ENCODE peak calls at places on chromosomes 7 and 10, in four cellular contexts. T is prostate gland, W is endothelial cell of umbilical vein, M is spleen. H is an unnamed sample.

GRCh38 chr7:93165447-93165846 is 17.3 kb upstream of the SAMD9L start:
- DNase-seq in T (no peak), W (no peak), M (no peak), H (no peak)

GRCh38 chr7:76003351-76003750 is 9.0 kb upstream of the TMEM120A start:
- DNase-seq in T (no peak), W (no peak), M (no peak), H (no peak)

GRCh38 chr10:9579110-9579705 is 1438.5 kb upstream of the CELF2 start:
- DNase-seq in T (no peak), W (no peak), M (no peak), H (no peak)

GRCh38 chr7:79531116-79531515 is 77.6 kb upstream of the MAGI2 start:
- DNase-seq in T (no peak), W (no peak), M (no peak), H (no peak)

GRCh38 chr7:120334475-120334874 is 61.5 kb downstream of the KCND2 start:
- DNase-seq in T (no peak), W (no peak), M (no peak), H (no peak)

GRCh38 chr7:143408686-143409551 is at the start of gene EPHA1:
- DNase-seq in T (peak), W (no peak), M (no peak), H (no peak)

GRCh38 chr10:44913312-44914079 is 2.4 kb downstream of the TMEM72 start:
- DNase-seq in T (no peak), W (no peak), M (no peak), H (no peak)

GRCh38 chr7:41628926-41629325 is 74.0 kb downstream of the INHBA start:
- DNase-seq in T (no peak), W (no peak), M (no peak), H (no peak)

GRCh38 chr7:69213882-69214281 is 384.4 kb upstream of the AUTS2 start:
- DNase-seq in T (no peak), W (no peak), M (no peak), H (no peak)

GRCh38 chr7:45181991-45182855 is 24.6 kb downstream of the RAMP3 start:
- DNase-seq in T (no peak), W (no peak), M (peak), H (no peak)

GRCh38 chr10:32253300-32253699 is 93.7 kb downstream of the EPC1 start:
- DNase-seq in T (no peak), W (no peak), M (no peak), H (no peak)

GRCh38 chr10:101380353-101381017 is 26.5 kb downstream of the BTRC start:
- DNase-seq in T (no peak), W (no peak), M (no peak), H (no peak)

GRCh38 chr10:42637142-42637541 is 1.2 kb downstream of the ZNF33B start:
- DNase-seq in T (no peak), W (no peak), M (no peak), H (no peak)

GRCh38 chr7:31126976-31127375 is 74.9 kb downstream of the ADCYAP1R1 start:
- DNase-seq in T (no peak), W (peak), M (no peak), H (no peak)
- TF ChIP-seq CTCF in T (no peak), W (peak), M (no peak), H (no peak)

GRCh38 chr10:114356786-114357588 is 47.3 kb downstream of the AFAP1L2 start:
- DNase-seq in T (no peak), W (peak), M (no peak), H (no peak)
- TF ChIP-seq POLR2AphosphoS5 in T (peak), W (no peak), M (no peak), H (no peak)

DNA sequence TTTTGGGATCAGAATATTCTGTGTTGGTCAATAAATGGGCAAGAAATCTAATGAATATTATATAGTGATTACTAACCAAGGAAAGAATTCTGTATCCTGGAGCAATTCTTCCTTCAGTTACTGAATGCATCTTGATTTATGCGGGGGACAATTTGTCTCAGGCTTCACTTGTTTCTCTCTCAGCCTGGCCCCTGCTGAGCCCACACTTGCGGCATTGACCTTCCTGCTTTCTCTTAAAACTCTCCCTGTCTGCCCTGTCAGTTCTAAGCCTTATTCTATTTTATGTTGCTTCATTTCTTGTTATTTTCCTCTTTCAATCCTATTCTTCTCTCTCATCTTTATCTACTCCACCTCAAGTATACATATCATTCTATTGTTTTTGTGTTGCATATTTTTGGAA is 122.1 kb upstream of the TPK1 start:
- DNase-seq in T (no peak), W (no peak), M (no peak), H (no peak)
- H3K27ac ChIP-seq in T (no peak), W (no peak), M (no peak), H (no peak)

GRCh38 chr10:118107040-118107439 is 60.3 kb upstream of the RAB11FIP2 start:
- DNase-seq in T (no peak), W (no peak), M (no peak), H (no peak)
- TF ChIP-seq CTCF in T (no peak), W (no peak), M (no peak), H (no peak)

GRCh38 chr7:88219781-88220747 is at the start of gene SRI:
- DNase-seq in T (peak), W (peak), M (peak), H (no peak)
- TF ChIP-seq POLR2AphosphoS5 in T (peak), W (peak), M (peak), H (peak)

GRCh38 chr10:71718165-71718678 is 1.4 kb downstream of the C10orf105 start:
- DNase-seq in T (no peak), W (no peak), M (peak), H (no peak)
- H3K27ac ChIP-seq in T (no peak), W (no peak), M (peak), H (peak)

GRCh38 chr7:37096341-37096740 is 352.3 kb downstream of the ELMO1 start:
- DNase-seq in T (peak), W (no peak), M (no peak), H (no peak)

GRCh38 chr7:37100735-37101331 is 347.8 kb downstream of the ELMO1 start:
- DNase-seq in T (no peak), W (peak), M (no peak), H (no peak)

GRCh38 chr7:37095122-37095521 is 353.5 kb downstream of the ELMO1 start:
- DNase-seq in T (no peak), W (no peak), M (no peak), H (no peak)

GRCh38 chr7:37097983-37098382 is 350.7 kb downstream of the ELMO1 start:
- DNase-seq in T (no peak), W (no peak), M (no peak), H (no peak)

DNA sequence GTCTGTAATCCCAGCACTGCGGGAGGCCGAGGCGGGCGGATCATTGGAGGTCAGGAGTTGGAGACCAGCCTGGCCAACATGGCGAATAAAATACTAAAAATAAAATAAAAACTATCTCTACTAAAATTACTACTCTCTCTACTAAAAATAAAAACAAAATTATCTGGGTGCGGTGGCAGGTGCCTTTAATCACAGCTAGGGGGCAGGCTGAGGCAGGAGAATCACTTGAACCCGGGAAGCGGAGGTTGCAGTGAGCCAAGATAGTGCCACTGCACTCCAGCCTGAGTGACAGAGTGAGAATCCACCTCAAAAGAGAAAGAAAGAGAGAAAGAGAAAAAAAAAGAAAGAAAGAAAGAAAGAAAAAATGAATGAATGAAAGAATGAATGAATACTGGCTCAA is 351.4 kb downstream of the ELMO1 start:
- DNase-seq in T (no peak), W (no peak), M (no peak), H (no peak)
- TF ChIP-seq CTCF in T (no peak), W (no peak), M (no peak), H (no peak)

GRCh38 chr10:128976886-128977285 is 490.2 kb upstream of the MGMT start:
- DNase-seq in T (no peak), W (no peak), M (peak), H (no peak)

GRCh38 chr10:128982179-128982915 is 484.7 kb upstream of the MGMT start:
- DNase-seq in T (no peak), W (no peak), M (peak), H (no peak)

GRCh38 chr10:128979405-128979804 is 487.6 kb upstream of the MGMT start:
- DNase-seq in T (no peak), W (no peak), M (peak), H (no peak)

GRCh38 chr10:128978211-128978610 is 488.8 kb upstream of the MGMT start:
- DNase-seq in T (no peak), W (no peak), M (peak), H (no peak)
- TF ChIP-seq POLR2AphosphoS5 in T (no peak), W (no peak), M (no peak), H (no peak)

GRCh38 chr7:74306737-74307469 is 17.7 kb downstream of the CLIP2 start:
- DNase-seq in T (peak), W (peak), M (no peak), H (no peak)
- H3K27ac ChIP-seq in T (peak), W (no peak), M (peak), H (peak)

H was measured in vagina.